ENCODE peak calls at places on chromosomes 16 and 17, in four cellular contexts. Q is A549, F is K562, D is HepG2. J is an unnamed sample.

GRCh38 chr16:68395167-68395786 is 53.0 kb downstream of the SMPD3 start:
- DNase-seq in Q (no peak), F (no peak), D (no peak), J (no peak)

GRCh38 chr17:51627776-51628175 is 367.4 kb downstream of the UTP18 start:
- DNase-seq in Q (no peak), F (no peak), D (no peak), J (no peak)

GRCh38 chr17:47800686-47801085 is 20.9 kb downstream of the OSBPL7 start:
- DNase-seq in Q (no peak), F (no peak), D (no peak), J (no peak)

GRCh38 chr17:50923611-50924010 is 57.5 kb upstream of the TOB1 start:
- DNase-seq in Q (no peak), F (no peak), D (no peak), J (no peak)

GRCh38 chr16:9007177-9007794 is 43.6 kb upstream of the USP7 start:
- DNase-seq in Q (no peak), F (peak; percentile 35), D (no peak), J (no peak)

GRCh38 chr16:397135-397661 is at the start of gene NME4:
- DNase-seq in Q (no peak), F (peak; percentile 81), D (no peak), J (no peak)

GRCh38 chr17:29659155-29659554 is 36.4 kb upstream of the CORO6 start:
- DNase-seq in Q (no peak), F (no peak), D (no peak), J (no peak)

GRCh38 chr16:78249056-78249455 is 149.6 kb downstream of the WWOX start:
- DNase-seq in Q (no peak), F (no peak), D (peak; percentile 77), J (no peak)

GRCh38 chr17:37110012-37110701 is 161.4 kb downstream of the AATF start:
- DNase-seq in Q (no peak), F (no peak), D (no peak), J (no peak)

GRCh38 chr17:61834610-61835009 is 28.7 kb downstream of the BRIP1 start:
- DNase-seq in Q (no peak), F (no peak), D (no peak), J (no peak)

GRCh38 chr17:72421128-72422092 is 300.6 kb downstream of the SOX9 start:
- DNase-seq in Q (peak; percentile 99), F (no peak), D (peak; percentile 99), J (peak; percentile 94)

GRCh38 chr16:67155305-67156145 is 4.2 kb downstream of the TRADD start:
- DNase-seq in Q (peak; percentile 79), F (peak; percentile 83), D (peak; percentile 57), J (no peak)

GRCh38 chr17:35774499-35774898 is 13.8 kb downstream of the C17orf50 start:
- DNase-seq in Q (no peak), F (no peak), D (no peak), J (no peak)

GRCh38 chr17:48814504-48814903 is 2.5 kb downstream of the TTLL6 start:
- DNase-seq in Q (peak; percentile 97), F (peak; percentile 75), D (peak; percentile 66), J (no peak)

GRCh38 chr16:30786936-30787612 is at the start of gene ZNF629:
- DNase-seq in Q (peak; percentile 77), F (peak; percentile 82), D (peak; percentile 79), J (no peak)

GRCh38 chr17:6930754-6931153 is 65.1 kb upstream of the ALOX12 start:
- DNase-seq in Q (no peak), F (no peak), D (no peak), J (no peak)

GRCh38 chr17:19991252-19991885 is 13.7 kb upstream of the AKAP10 start:
- DNase-seq in Q (no peak), F (no peak), D (no peak), J (no peak)

GRCh38 chr16:81036751-81037350 is 1.2 kb downstream of the ATMIN start:
- DNase-seq in Q (no peak), F (no peak), D (peak; percentile 6), J (no peak)

GRCh38 chr17:17907469-17907868 is 64.7 kb downstream of the TOM1L2 start:
- DNase-seq in Q (no peak), F (no peak), D (no peak), J (no peak)

GRCh38 chr17:28405632-28406477 is at the start of gene SLC46A1:
- DNase-seq in Q (peak; percentile 76), F (peak; percentile 90), D (peak; percentile 28), J (no peak)

GRCh38 chr17:76441681-76442340 is 11.1 kb downstream of the UBE2O start:
- DNase-seq in Q (no peak), F (no peak), D (no peak), J (no peak)

GRCh38 chr17:63446981-63447687 is 1.0 kb upstream of the CYB561 start:
- DNase-seq in Q (no peak), F (no peak), D (no peak), J (no peak)

GRCh38 chr17:76700627-76701470 is 9.9 kb downstream of the MXRA7 start:
- DNase-seq in Q (no peak), F (no peak), D (peak; percentile 86), J (no peak)

GRCh38 chr16:80433617-80434016 is 107.2 kb upstream of the DYNLRB2 start:
- DNase-seq in Q (no peak), F (no peak), D (no peak), J (no peak)

GRCh38 chr17:2398655-2399571 is 1.9 kb downstream of the MNT start:
- DNase-seq in Q (peak; percentile 75), F (peak; percentile 36), D (peak; percentile 86), J (no peak)

GRCh38 chr17:142876-143784 is 5.8 kb downstream of the SCGB1C2 start:
- DNase-seq in Q (no peak), F (no peak), D (no peak), J (no peak)

GRCh38 chr17:58242171-58242784 is 3.9 kb downstream of the LPO start:
- DNase-seq in Q (no peak), F (no peak), D (no peak), J (no peak)

GRCh38 chr16:47431960-47432359 is 28.9 kb downstream of the ITFG1 start:
- DNase-seq in Q (no peak), F (no peak), D (no peak), J (no peak)

GRCh38 chr16:67339453-67339852 is 12.8 kb downstream of the LRRC36 start:
- DNase-seq in Q (no peak), F (no peak), D (peak; percentile 21), J (no peak)

GRCh38 chr16:15643453-15644305 is 725 bp upstream of the MARF1 start:
- DNase-seq in Q (peak; percentile 61), F (no peak), D (peak; percentile 84), J (no peak)

GRCh38 chr17:74750327-74751069 is 2.1 kb downstream of the NHERF1 start:
- DNase-seq in Q (no peak), F (no peak), D (peak; percentile 93), J (no peak)

GRCh38 chr17:58488428-58488890 is 251 bp upstream of the HSF5 start:
- DNase-seq in Q (no peak), F (no peak), D (no peak), J (no peak)

GRCh38 chr16:28166394-28167208 is 45.2 kb downstream of the XPO6 start:
- DNase-seq in Q (no peak), F (no peak), D (peak; percentile 52), J (no peak)

GRCh38 chr16:24062270-24062817 is 193.8 kb upstream of the CACNG3 start:
- DNase-seq in Q (no peak), F (no peak), D (no peak), J (no peak)

GRCh38 chr16:12801511-12802042 is 2.1 kb downstream of the CPPED1 start:
- DNase-seq in Q (no peak), F (no peak), D (peak; percentile 68), J (peak; percentile 73)

GRCh38 chr17:78962345-78962983 is 17.3 kb downstream of the LGALS3BP start:
- DNase-seq in Q (no peak), F (no peak), D (peak; percentile 96), J (no peak)

GRCh38 chr16:80041399-80041798 is 440.9 kb upstream of the MAF start:
- DNase-seq in Q (no peak), F (no peak), D (no peak), J (no peak)

GRCh38 chr17:14427914-14428639 is 127.2 kb downstream of the HS3ST3B1 start:
- DNase-seq in Q (no peak), F (no peak), D (no peak), J (peak; percentile 3)

GRCh38 chr17:9291912-9292562 is 270.7 kb downstream of the NTN1 start:
- DNase-seq in Q (peak; percentile 60), F (peak; percentile 19), D (peak; percentile 8), J (no peak)

GRCh38 chr17:42675984-42676423 is 790 bp downstream of the PLEKHH3 start:
- DNase-seq in Q (peak; percentile 58), F (peak; percentile 63), D (no peak), J (no peak)

DNA sequence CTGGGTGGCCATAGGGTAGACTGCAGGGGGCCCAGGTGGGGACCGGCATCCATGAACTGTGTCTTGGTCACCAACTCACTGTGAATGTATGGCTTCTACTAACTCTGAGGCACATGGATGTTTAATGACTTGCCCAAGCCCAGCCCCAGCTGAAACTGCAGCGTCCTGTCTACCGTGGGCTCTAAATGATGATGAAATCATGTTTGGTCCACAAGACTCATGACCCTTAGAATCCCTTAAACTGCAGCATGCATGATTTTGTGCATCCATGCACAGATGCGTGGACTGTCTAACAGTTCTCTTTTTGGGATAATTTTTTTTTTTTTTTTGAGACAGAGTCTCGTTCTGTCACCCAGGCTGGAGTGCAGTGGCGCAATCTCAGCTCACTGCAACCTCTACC is 32.4 kb upstream of the CREBBP start:
- DNase-seq in Q (no peak), F (no peak), D (no peak), J (no peak)
- TF ChIP-seq POLR2AphosphoS2 in Q (no peak), F (no peak), D (no peak), J (no peak)

GRCh38 chr17:45117283-45117682 is 15.0 kb downstream of the PLCD3 start:
- DNase-seq in Q (no peak), F (no peak), D (no peak), J (no peak)
- TF ChIP-seq POLR2AphosphoS2 in Q (no peak), F (no peak), D (no peak), J (no peak)

GRCh38 chr16:66130296-66130910 is 236.1 kb upstream of the CDH5 start:
- DNase-seq in Q (no peak), F (no peak), D (no peak), J (no peak)
- TF ChIP-seq POLR2AphosphoS2 in Q (no peak), F (no peak), D (no peak), J (no peak)

GRCh38 chr17:5464717-5465507 is 3.9 kb downstream of the DHX33 start:
- DNase-seq in Q (no peak), F (no peak), D (peak; percentile 94), J (no peak)

GRCh38 chr17:5466295-5466694 is 2.5 kb downstream of the DHX33 start:
- DNase-seq in Q (no peak), F (no peak), D (no peak), J (no peak)

GRCh38 chr17:5472511-5472910 is 3.7 kb upstream of the DHX33 start:
- DNase-seq in Q (no peak), F (no peak), D (no peak), J (no peak)

GRCh38 chr17:5468075-5468473 is 708 bp downstream of the DHX33 start:
- DNase-seq in Q (peak; percentile 34), F (peak; percentile 11), D (no peak), J (no peak)

GRCh38 chr17:5467416-5467815 is 1.4 kb downstream of the DHX33 start:
- DNase-seq in Q (no peak), F (no peak), D (no peak), J (no peak)
- TF ChIP-seq POLR2AphosphoS2 in Q (no peak), F (no peak), D (no peak), J (no peak)